ENCODE peak calls at places on chromosomes 1 and 21, in six cellular contexts. V is PC-3, Y is GM23248, K is neural progenitor cell, T is SK-N-SH, U is HCT116. S is an unnamed sample.
A peak's percentile ranks its signal among the peaks of the same experiment; 100 is the strongest.

GRCh38 chr1:112369389-112370285 is 26.4 kb upstream of the CTTNBP2NL start:
- DNase-seq in U (peak; percentile 76), T (peak; percentile 83), K (peak; percentile 94), V (peak; percentile 92), Y (peak; percentile 91), S (peak; percentile 53)

GRCh38 chr1:155174334-155175280 is 958 bp downstream of the TRIM46 start:
- DNase-seq in V (peak; percentile 22), K (peak; percentile 81), Y (peak; percentile 45), U (no peak), T (peak; percentile 90), S (no peak)

GRCh38 chr21:15732290-15732995 is 2.7 kb downstream of the USP25 start:
- DNase-seq in T (no peak), K (no peak), U (no peak), V (peak; percentile 66), Y (peak; percentile 24), S (peak; percentile 90)

GRCh38 chr1:203422656-203423055 is 53.0 kb upstream of the PRELP start:
- DNase-seq in U (no peak), T (no peak), Y (peak; percentile 68), K (no peak), V (peak; percentile 66), S (no peak)

GRCh38 chr1:57615956-57616355 is 192.1 kb upstream of the DAB1 start:
- DNase-seq in Y (no peak), V (no peak), K (no peak), U (no peak), T (no peak), S (no peak)

GRCh38 chr1:205318231-205318991 is 3.1 kb downstream of the NUAK2 start:
- DNase-seq in V (peak; percentile 40), Y (no peak), T (no peak), U (no peak), K (peak; percentile 59), S (no peak)

GRCh38 chr1:63116016-63116415 is 206.4 kb upstream of the FOXD3 start:
- DNase-seq in K (no peak), T (no peak), U (no peak), Y (peak; percentile 40), V (no peak), S (no peak)

GRCh38 chr1:226332947-226333346 is 24.0 kb upstream of the LIN9 start:
- DNase-seq in K (no peak), U (no peak), T (peak; percentile 35), V (no peak), Y (peak; percentile 18), S (peak; percentile 62)

GRCh38 chr1:224726783-224727182 is 110.7 kb downstream of the CNIH3 start:
- DNase-seq in U (no peak), V (no peak), K (no peak), Y (peak; percentile 97), T (no peak), S (no peak)

DNA sequence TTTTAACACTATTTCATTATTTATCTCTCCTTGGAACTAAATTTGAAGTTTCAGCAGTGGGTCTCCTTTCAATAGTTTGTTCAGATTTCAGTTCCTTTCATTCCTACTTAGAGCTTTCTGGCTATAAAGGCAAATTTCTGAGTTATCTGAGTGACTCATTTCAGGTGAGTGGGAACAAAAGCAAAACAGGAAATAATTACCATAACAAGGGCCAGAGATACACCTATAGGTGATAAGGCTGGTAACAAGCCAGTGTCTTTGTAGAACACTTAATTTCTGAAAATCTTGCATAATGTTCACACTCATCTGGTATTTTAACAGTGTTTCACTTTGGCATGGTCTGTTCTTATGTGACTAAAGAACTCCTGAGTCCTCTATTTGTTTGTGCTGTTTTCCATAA is 64.5 kb upstream of the PRRC2C start:
- DNase-seq in K (no peak), V (peak; percentile 36), T (no peak), Y (no peak), U (no peak), S (peak; percentile 34)
- H3K9ac ChIP-seq in K (no peak overlapping the region), V (no peak overlapping the region), T (no peak overlapping the region), Y (no peak overlapping the region), U (no peak overlapping the region), S (no peak overlapping the region)

GRCh38 chr1:235948774-235949427 is 82.2 kb upstream of the LYST start:
- DNase-seq in T (no peak), U (no peak), Y (no peak), V (no peak), K (no peak), S (no peak)
- TF ChIP-seq EZH2phosphoT487 in T (no peak), U (no peak), Y (no peak), V (no peak), K (no peak), S (no peak)

GRCh38 chr1:170670751-170671628 is 7.1 kb downstream of the PRRX1 start:
- DNase-seq in T (peak; percentile 56), U (no peak), Y (peak; percentile 90), V (no peak), K (peak; percentile 86), S (no peak)
- H3K9ac ChIP-seq in T (peak overlapping the region; percentile 99), U (no peak overlapping the region), Y (peak overlapping the region; percentile 99), V (no peak overlapping the region), K (no peak overlapping the region), S (no peak overlapping the region)

DNA sequence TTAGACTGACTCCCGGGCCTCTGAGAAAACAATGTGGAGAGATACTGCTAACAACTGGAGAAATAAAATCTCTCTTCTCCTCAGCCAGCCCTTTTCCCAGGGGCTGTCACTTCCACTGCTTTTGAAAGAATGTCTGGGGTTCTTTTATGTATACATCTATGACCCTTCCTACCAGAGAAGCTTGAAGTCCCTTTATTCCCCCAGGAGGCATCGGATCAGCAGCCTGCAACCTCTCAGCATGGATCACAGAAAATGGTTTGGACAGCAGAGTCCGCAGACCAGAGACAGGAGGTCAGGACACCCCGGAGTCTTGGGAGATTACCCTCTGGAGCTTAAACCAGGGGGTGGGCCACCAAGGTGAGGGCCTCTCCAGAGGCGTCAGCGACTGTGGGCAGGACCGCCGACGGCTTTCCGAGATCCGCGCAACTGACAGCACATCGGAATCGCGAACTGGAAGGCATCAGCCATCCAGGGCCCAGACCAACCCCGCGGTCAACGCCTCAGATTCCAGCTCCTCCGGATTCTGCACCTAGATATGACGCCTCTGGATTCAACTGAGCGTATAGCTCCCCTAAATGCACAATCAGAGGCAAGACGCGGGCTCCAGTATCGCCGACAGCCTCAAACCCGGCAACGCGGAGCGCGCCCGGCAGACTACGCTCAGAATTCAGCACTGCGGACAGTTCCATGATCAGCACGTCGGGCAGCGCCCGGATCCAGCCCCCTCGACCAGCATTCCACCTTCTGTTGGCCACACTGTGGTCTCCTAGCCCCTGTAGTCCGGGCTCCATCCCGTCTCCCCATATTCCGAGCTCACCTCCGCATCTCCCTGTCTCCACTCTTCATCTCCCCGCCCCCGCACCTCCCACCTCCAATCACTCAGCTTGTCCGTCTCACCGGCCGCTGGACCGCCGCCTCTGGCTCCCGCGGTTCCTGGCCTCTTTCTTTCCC is 854 bp downstream of the EPHA10 start:
- DNase-seq in K (peak; percentile 95), V (no peak), Y (peak; percentile 65), T (peak; percentile 64), U (no peak), S (peak; percentile 42)
- TF ChIP-seq EZH2phosphoT487 in K (no peak), V (no peak), Y (no peak), T (no peak), U (no peak), S (no peak)

DNA sequence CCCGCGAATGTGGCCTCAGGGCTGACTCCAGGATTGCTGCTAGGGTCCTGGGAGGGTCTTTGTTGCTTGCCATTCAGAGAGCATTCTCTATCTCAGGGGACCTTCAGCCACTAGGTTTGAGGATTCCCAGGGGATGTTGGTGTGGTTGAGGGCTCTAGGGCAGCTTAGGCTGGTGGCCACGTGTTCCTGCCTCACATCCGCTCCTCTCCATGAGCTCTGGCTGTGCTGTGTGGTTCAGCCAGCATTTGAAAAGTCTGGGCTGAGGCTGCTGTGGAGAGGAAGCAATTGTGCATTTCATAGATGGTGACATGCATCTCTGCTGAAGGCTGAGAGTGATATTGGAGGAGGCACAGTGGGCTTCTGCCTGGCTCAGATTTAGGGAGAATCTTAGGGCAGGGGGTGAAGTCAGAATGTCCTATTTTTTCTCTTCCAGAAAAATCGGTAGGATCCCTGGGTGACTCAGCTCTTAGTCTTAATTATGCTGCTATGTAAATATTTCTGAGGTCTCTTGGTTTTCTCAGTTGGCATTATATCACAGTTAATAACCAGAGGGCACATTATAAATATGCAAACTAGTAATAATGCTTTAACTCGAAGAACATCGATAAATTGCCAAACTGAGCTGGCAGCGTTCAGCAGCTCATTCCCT is 182.3 kb downstream of the CAMTA1 start:
- DNase-seq in Y (peak; percentile 47), V (peak; percentile 26), U (no peak), T (no peak), K (no peak), S (no peak)
- H3K9ac ChIP-seq in Y (no peak overlapping the region), V (no peak overlapping the region), U (no peak overlapping the region), T (no peak overlapping the region), K (no peak overlapping the region), S (no peak overlapping the region)

S was measured in MM.1S.